ENCODE peak calls at places on chromosome 3, in five cellular contexts. J, W, K, G and U are unnamed samples.

GRCh38 chr3:188000361-188000861 is 153.5 kb upstream of the LPP start:
- DNase-seq in W (no peak), G (no peak), J (no peak), K (no peak), U (no peak)

GRCh38 chr3:148036331-148036881 is 627.2 kb downstream of the ZIC1 start:
- DNase-seq in G (no peak), W (peak), J (no peak), K (no peak), U (no peak)

GRCh38 chr3:51394541-51394940 is 3.5 kb downstream of the RBM15B start:
- DNase-seq in G (no peak), J (no peak), K (no peak), W (no peak), U (no peak)

GRCh38 chr3:141426404-141427034 is 58.2 kb downstream of the ZBTB38 start:
- DNase-seq in J (peak), W (peak), K (no peak), G (no peak), U (no peak)

GRCh38 chr3:194809382-194809781 is 123.7 kb downstream of the FAM43A start:
- DNase-seq in K (no peak), J (no peak), W (no peak), G (no peak), U (no peak)

GRCh38 chr3:194675081-194675640 is 3.2 kb upstream of the LSG1 start:
- DNase-seq in K (no peak), W (no peak), G (no peak), J (no peak), U (no peak)

GRCh38 chr3:46944191-46944590 is 32.4 kb downstream of the CCDC12 start:
- DNase-seq in G (no peak), W (no peak), J (no peak), K (no peak), U (no peak)

GRCh38 chr3:30471076-30471475 is 135.3 kb upstream of the TGFBR2 start:
- DNase-seq in J (no peak), K (no peak), W (peak), G (no peak), U (no peak)